ENCODE peak calls at places on chromosomes 5 and 9, in six cellular contexts. C is IMR-90, U is fibroblast of lung, N is Karpas-422, V is GM12878, M is neural progenitor cell. L is an unnamed sample.

GRCh38 chr9:127033784-127034183 is 88.7 kb downstream of the ANGPTL2 start:
- DNase-seq in M (no peak), V (no peak), C (peak; percentile 70), U (peak; percentile 37), N (no peak), L (no peak)

GRCh38 chr9:4640027-4640426 is 22.1 kb upstream of the PLPP6 start:
- DNase-seq in V (no peak), C (no peak), U (no peak), M (peak; percentile 48), N (no peak), L (peak; percentile 36)

GRCh38 chr9:122382901-122383850 is 12.4 kb downstream of the PTGS1 start:
- DNase-seq in V (no peak), N (no peak), C (peak; percentile 56), M (no peak), U (peak; percentile 25), L (no peak)

GRCh38 chr5:169142264-169142970 is 158.5 kb downstream of the SLIT3 start:
- DNase-seq in V (no peak), C (no peak), U (peak; percentile 72), M (no peak), N (peak; percentile 34), L (no peak)

GRCh38 chr9:71249729-71250317 is 128.4 kb upstream of the TRPM3 start:
- DNase-seq in N (peak; percentile 80), C (peak; percentile 64), M (peak; percentile 82), U (peak; percentile 62), V (no peak), L (peak; percentile 5)

GRCh38 chr9:134967547-134967930 is 49.8 kb upstream of the FCN1 start:
- DNase-seq in N (no peak), U (peak; percentile 7), M (no peak), C (peak; percentile 6), V (no peak), L (no peak)

GRCh38 chr9:130106860-130107848 is 53.4 kb downstream of the GPR107 start:
- DNase-seq in M (peak; percentile 91), N (peak; percentile 89), U (peak; percentile 91), V (no peak), C (peak; percentile 87), L (peak; percentile 76)

GRCh38 chr9:27791311-27791710 is 218.0 kb upstream of the C9orf72 start:
- DNase-seq in U (peak; percentile 16), M (no peak), N (no peak), C (no peak), V (no peak), L (no peak)

GRCh38 chr5:140642718-140643117 is 3.5 kb downstream of the TMCO6 start:
- DNase-seq in N (peak; percentile 35), V (no peak), M (no peak), U (peak; percentile 84), C (peak; percentile 45), L (no peak)

GRCh38 chr5:102809033-102809432 is 53.9 kb downstream of the PAM start:
- DNase-seq in N (no peak), C (no peak), M (no peak), U (peak; percentile 33), V (no peak), L (no peak)

GRCh38 chr9:102435427-102435826 is 559.7 kb upstream of the CYLC2 start:
- DNase-seq in C (no peak), M (no peak), V (no peak), U (no peak), N (no peak), L (no peak)

GRCh38 chr5:10762178-10762775 is 1.2 kb upstream of the DAP start:
- DNase-seq in N (no peak), V (no peak), M (peak; percentile 25), U (no peak), C (no peak), L (no peak)

GRCh38 chr9:68979538-68980314 is 34.2 kb downstream of the PRKACG start:
- DNase-seq in U (no peak), N (no peak), M (no peak), V (no peak), C (no peak), L (no peak)

GRCh38 chr5:130034872-130035271 is 130.6 kb downstream of the CHSY3 start:
- DNase-seq in U (peak; percentile 40), C (peak; percentile 8), N (no peak), M (no peak), V (no peak), L (no peak)

GRCh38 chr9:108680946-108681345 is 174.8 kb downstream of the ACTL7B start:
- DNase-seq in U (no peak), N (no peak), M (no peak), C (no peak), V (no peak), L (no peak)

GRCh38 chr5:2201011-2201410 is 318.3 kb upstream of the IRX4 start:
- DNase-seq in V (no peak), M (no peak), C (no peak), U (no peak), N (no peak), L (no peak)

GRCh38 chr5:131589510-131590348 is 45.3 kb downstream of the RAPGEF6 start:
- DNase-seq in N (peak; percentile 79), C (peak; percentile 74), U (peak; percentile 61), V (peak; percentile 23), M (peak; percentile 73), L (peak; percentile 45)

GRCh38 chr5:159184858-159185381 is 24.4 kb downstream of the RNF145 start:
- DNase-seq in V (no peak), U (peak; percentile 97), C (peak; percentile 93), M (peak; percentile 40), N (no peak), L (no peak)

GRCh38 chr9:81822263-81822865 is 105.9 kb upstream of the SPATA31D4 start:
- DNase-seq in C (no peak), M (peak; percentile 63), U (peak; percentile 51), N (no peak), V (no peak), L (no peak)

GRCh38 chr5:157613385-157614245 is 38.0 kb upstream of the ADAM19 start:
- DNase-seq in V (no peak), U (peak; percentile 43), M (no peak), C (no peak), N (no peak), L (no peak)

GRCh38 chr9:135995816-135996215 is 34.6 kb upstream of the UBAC1 start:
- DNase-seq in M (no peak), C (no peak), N (no peak), V (no peak), U (no peak), L (no peak)

GRCh38 chr9:135998013-135998380 is 36.8 kb upstream of the UBAC1 start:
- DNase-seq in V (no peak), M (no peak), C (no peak), N (no peak), U (no peak), L (no peak)

GRCh38 chr9:135998410-135999071 is 37.4 kb upstream of the UBAC1 start:
- DNase-seq in C (no peak), V (no peak), N (no peak), U (no peak), M (no peak), L (no peak)

GRCh38 chr9:135993840-135994776 is 32.9 kb upstream of the UBAC1 start:
- DNase-seq in V (no peak), U (no peak), N (no peak), C (no peak), M (peak; percentile 56), L (no peak)

GRCh38 chr9:135997070-135998012 is 36.2 kb upstream of the UBAC1 start:
- DNase-seq in N (no peak), U (no peak), V (no peak), M (no peak), C (no peak), L (no peak)
- H3K9ac ChIP-seq in N (no peak overlapping the region), U (no peak overlapping the region), V (no peak overlapping the region), M (no peak overlapping the region), C (no peak overlapping the region), L (no peak overlapping the region)

DNA sequence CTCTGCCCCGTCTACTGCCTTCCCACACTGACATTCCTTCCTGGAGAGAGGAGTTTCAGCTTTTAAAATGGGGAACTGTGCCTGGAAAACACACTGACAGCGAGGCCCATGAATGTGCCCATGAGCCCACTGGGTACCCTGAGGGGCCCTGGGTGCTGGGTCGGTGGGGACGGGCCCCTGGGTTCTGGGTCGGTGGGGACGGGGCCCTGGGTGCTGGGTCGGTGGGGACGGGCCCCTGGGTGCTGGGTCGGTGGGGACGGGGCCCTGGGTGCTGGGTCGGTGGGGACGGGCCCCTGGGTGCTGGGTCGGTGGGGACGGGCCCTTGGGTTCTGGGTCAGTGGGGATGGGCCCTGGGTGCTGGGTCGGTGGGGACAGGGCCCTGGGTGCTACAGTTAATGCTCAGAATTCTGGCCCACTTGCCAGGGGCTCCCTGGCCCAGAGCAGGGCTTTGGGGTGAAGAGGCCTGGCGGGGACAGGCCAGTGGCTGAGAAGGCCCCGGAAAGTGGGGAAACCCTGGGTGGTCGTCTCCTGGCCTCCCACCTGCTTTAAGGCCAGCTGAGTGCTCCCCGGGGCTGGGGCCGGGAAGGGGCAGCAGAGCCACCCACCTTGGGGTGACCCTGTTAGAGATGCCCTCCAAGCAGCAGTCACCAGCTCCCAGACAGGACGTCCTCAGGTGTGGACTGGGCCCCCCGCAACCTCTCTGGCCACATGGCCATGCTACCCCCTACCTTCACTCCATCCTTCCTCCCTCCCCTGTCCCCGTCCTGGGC is 2.5 kb downstream of the GPSM1 start:
- DNase-seq in N (no peak), U (no peak), C (no peak), V (no peak), M (no peak), L (no peak)
- H3K4me2 ChIP-seq in N (no peak overlapping the region), U (peak overlapping the region; percentile 93), C (peak overlapping the region; percentile 97), V (no peak overlapping the region), M (peak overlapping the region; percentile 91), L (no peak overlapping the region)

GRCh38 chr5:61303348-61303747 is 28.7 kb upstream of the ZSWIM6 start:
- DNase-seq in C (no peak), U (no peak), N (no peak), V (no peak), M (no peak), L (no peak)
- H3K4me3 ChIP-seq in C (no peak overlapping the region), U (peak overlapping the region; percentile 8), N (no peak overlapping the region), V (no peak overlapping the region), M (no peak overlapping the region), L (no peak overlapping the region)

GRCh38 chr5:52839285-52839684 is 51.6 kb downstream of the ITGA1 start:
- DNase-seq in M (no peak), N (no peak), U (no peak), C (no peak), V (no peak), L (no peak)

GRCh38 chr5:52837591-52838001 is 49.9 kb downstream of the ITGA1 start:
- DNase-seq in C (peak; percentile 64), M (no peak), U (peak; percentile 56), V (no peak), N (no peak), L (no peak)

GRCh38 chr5:52838306-52839015 is 50.7 kb downstream of the ITGA1 start:
- DNase-seq in M (no peak), N (no peak), C (peak; percentile 76), U (peak; percentile 71), V (no peak), L (no peak)

GRCh38 chr5:52834320-52834719 is 46.6 kb downstream of the ITGA1 start:
- DNase-seq in V (no peak), M (no peak), U (no peak), N (no peak), C (no peak), L (no peak)

DNA sequence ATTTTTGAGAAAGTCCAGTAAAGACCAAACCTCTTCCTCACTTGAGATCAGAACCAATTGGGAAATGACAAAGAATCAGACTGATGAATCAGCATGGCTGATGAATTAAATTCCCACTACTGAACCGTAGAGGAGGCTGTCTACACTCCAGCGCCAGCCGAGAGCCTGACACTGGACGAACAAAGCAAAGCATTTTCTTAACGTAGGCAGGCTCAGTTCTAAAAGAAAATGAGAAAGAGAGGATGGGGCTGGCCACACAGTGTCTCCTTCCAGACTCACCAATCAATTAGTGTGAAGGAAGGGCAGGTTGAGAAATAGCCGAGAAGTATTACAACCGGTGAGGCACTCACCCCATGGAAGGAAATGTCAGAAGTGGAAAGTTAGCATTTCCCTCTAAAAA is 49.4 kb downstream of the ITGA1 start:
- DNase-seq in V (no peak), U (peak; percentile 75), N (no peak), C (peak; percentile 73), M (peak; percentile 42), L (no peak)
- H3K9ac ChIP-seq in V (no peak overlapping the region), U (peak overlapping the region; percentile 29), N (no peak overlapping the region), C (peak overlapping the region; percentile 97), M (no peak overlapping the region), L (no peak overlapping the region)